ENCODE peak calls at places on chromosomes 12 and 14, in eight cellular contexts. Y, I, K, L, M, A, H and J are unnamed samples.

GRCh38 chr14:91185721-91186120 is 58.8 kb downstream of the GPR68 start:
- DNase-seq in L (no peak), A (no peak), I (no peak), Y (peak; percentile 17), K (no peak), H (no peak), M (no peak), J (no peak)

GRCh38 chr12:9367828-9368227 is 159.6 kb upstream of the PZP start:
- DNase-seq in H (no peak), I (no peak), K (no peak), L (no peak), Y (no peak), A (no peak), M (no peak), J (no peak)

GRCh38 chr12:2160043-2160442 is 107.3 kb downstream of the CACNA1C start:
- DNase-seq in Y (no peak), L (no peak), K (no peak), M (no peak), A (no peak), I (no peak), H (no peak), J (no peak)

GRCh38 chr12:118964988-118965387 is 16.4 kb upstream of the SRRM4 start:
- DNase-seq in I (no peak), A (no peak), K (no peak), Y (no peak), H (no peak), L (no peak), M (no peak), J (no peak)

GRCh38 chr12:47900480-47901129 is 4.2 kb downstream of the VDR start:
- DNase-seq in L (no peak), A (peak; percentile 63), I (peak; percentile 76), K (no peak), H (peak; percentile 44), Y (peak; percentile 12), M (peak; percentile 32), J (no peak)

GRCh38 chr12:119117936-119118335 is 60.8 kb upstream of the HSPB8 start:
- DNase-seq in K (no peak), Y (no peak), A (no peak), M (no peak), H (no peak), I (no peak), L (no peak), J (no peak)

GRCh38 chr12:64571346-64571745 is 38.9 kb upstream of the RASSF3 start:
- DNase-seq in M (no peak), A (no peak), Y (no peak), K (no peak), L (peak; percentile 22), I (no peak), H (no peak), J (peak; percentile 23)

GRCh38 chr12:3119745-3120660 is 42.8 kb downstream of the TSPAN9 start:
- DNase-seq in M (peak; percentile 89), A (peak; percentile 62), L (no peak), H (peak; percentile 81), K (peak; percentile 54), I (peak; percentile 81), Y (peak; percentile 65), J (no peak)

GRCh38 chr12:108728820-108729611 is 2.3 kb downstream of the CORO1C start:
- DNase-seq in H (no peak), A (no peak), M (no peak), Y (peak; percentile 59), K (no peak), L (no peak), I (no peak), J (no peak)

GRCh38 chr14:23121401-23121800 is 2.3 kb upstream of the CEBPE start:
- DNase-seq in A (no peak), K (peak; percentile 42), I (no peak), M (peak; percentile 78), L (no peak), Y (peak; percentile 82), H (peak; percentile 55), J (no peak)

GRCh38 chr14:98219638-98220037 is 1052.4 kb downstream of the BCL11B start:
- DNase-seq in M (no peak), K (no peak), Y (no peak), H (no peak), L (no peak), I (no peak), A (no peak), J (no peak)

GRCh38 chr12:46941981-46942380 is 116.2 kb upstream of the SLC38A4 start:
- DNase-seq in H (no peak), K (no peak), M (no peak), A (no peak), I (no peak), Y (no peak), L (no peak), J (no peak)

GRCh38 chr12:91189526-91189925 is 6.9 kb upstream of the DCN start:
- DNase-seq in Y (peak; percentile 83), L (no peak), A (no peak), M (no peak), H (no peak), K (no peak), I (no peak), J (no peak)

GRCh38 chr12:111757361-111758119 is 9.2 kb upstream of the ALDH2 start:
- DNase-seq in Y (peak; percentile 70), K (peak; percentile 64), A (peak; percentile 76), H (peak; percentile 58), L (no peak), M (peak; percentile 66), I (peak; percentile 79), J (no peak)

GRCh38 chr14:22846811-22847307 is 10.5 kb downstream of the MMP14 start:
- DNase-seq in A (peak; percentile 26), H (no peak), M (no peak), K (no peak), L (no peak), Y (no peak), I (peak; percentile 48), J (no peak)

GRCh38 chr12:55654506-55655224 is 18.0 kb downstream of the OR10P1 start:
- DNase-seq in K (no peak), M (no peak), L (no peak), A (no peak), Y (no peak), H (no peak), I (no peak), J (no peak)

GRCh38 chr12:96810057-96810456 is 97.0 kb upstream of the NEDD1 start:
- DNase-seq in Y (peak; percentile 8), H (no peak), A (no peak), I (no peak), L (no peak), M (no peak), K (no peak), J (no peak)

GRCh38 chr14:94048676-94049624 is 22.8 kb downstream of the OTUB2 start:
- DNase-seq in A (no peak), I (no peak), L (no peak), K (no peak), Y (no peak), M (no peak), H (no peak), J (no peak)

GRCh38 chr14:83260751-83261150 is 1727.1 kb upstream of the SEL1L start:
- DNase-seq in Y (no peak), I (no peak), M (no peak), L (no peak), A (no peak), K (no peak), H (no peak), J (no peak)

GRCh38 chr12:121989951-121990647 is 31.6 kb upstream of the BCL7A start:
- DNase-seq in Y (no peak), I (no peak), K (no peak), A (no peak), M (no peak), L (no peak), H (no peak), J (no peak)

GRCh38 chr14:103144085-103144484 is 20.8 kb downstream of the TNFAIP2 start:
- DNase-seq in K (no peak), H (no peak), I (no peak), A (no peak), M (no peak), L (no peak), Y (peak; percentile 35), J (no peak)

GRCh38 chr12:78863482-78864427 is 819 bp upstream of the SYT1 start:
- DNase-seq in I (peak; percentile 73), Y (peak; percentile 78), A (peak; percentile 44), L (no peak), K (peak; percentile 14), M (peak; percentile 7), H (peak; percentile 43), J (no peak)

GRCh38 chr12:105922670-105923102 is 216.1 kb downstream of the NUAK1 start:
- DNase-seq in Y (peak; percentile 92), H (no peak), A (no peak), I (no peak), L (no peak), M (no peak), K (no peak), J (no peak)

GRCh38 chr14:23388996-23389395 is 12.2 kb downstream of the CMTM5 start:
- DNase-seq in K (no peak), L (no peak), H (no peak), A (no peak), I (no peak), M (no peak), Y (no peak), J (no peak)

GRCh38 chr14:103740991-103741689 is 25.5 kb downstream of the ZFYVE21 start:
- DNase-seq in Y (peak; percentile 36), L (no peak), I (no peak), H (no peak), K (no peak), M (no peak), A (no peak), J (no peak)

GRCh38 chr12:66140726-66141125 is 10.2 kb upstream of the LLPH start:
- DNase-seq in M (no peak), A (no peak), K (no peak), H (no peak), I (no peak), Y (no peak), L (no peak), J (no peak)
- H3K36me3 ChIP-seq in M (peaks cover 4% of the 10 kb centered on the region), A (peaks cover 67% of the 10 kb centered on the region), K (peaks cover 11% of the 10 kb centered on the region), H (peaks cover 17% of the 10 kb centered on the region), I (peaks cover 40% of the 10 kb centered on the region), Y (peaks cover 4% of the 10 kb centered on the region), L (peaks cover 40% of the 10 kb centered on the region), J (peaks cover 16% of the 10 kb centered on the region)

GRCh38 chr12:14495326-14495725 is 72.4 kb downstream of the PLBD1 start:
- DNase-seq in L (no peak), K (no peak), A (no peak), I (no peak), Y (no peak), M (no peak), H (no peak), J (no peak)
- H3K36me3 ChIP-seq in L (peaks cover 62% of the 10 kb centered on the region), K (peaks cover 9% of the 10 kb centered on the region), A (peaks cover 87% of the 10 kb centered on the region), I (peaks cover 76% of the 10 kb centered on the region), Y (peaks cover 7% of the 10 kb centered on the region), M (no peaks in the 10 kb centered on the region), H (peaks cover 41% of the 10 kb centered on the region), J (peaks cover 43% of the 10 kb centered on the region)

DNA sequence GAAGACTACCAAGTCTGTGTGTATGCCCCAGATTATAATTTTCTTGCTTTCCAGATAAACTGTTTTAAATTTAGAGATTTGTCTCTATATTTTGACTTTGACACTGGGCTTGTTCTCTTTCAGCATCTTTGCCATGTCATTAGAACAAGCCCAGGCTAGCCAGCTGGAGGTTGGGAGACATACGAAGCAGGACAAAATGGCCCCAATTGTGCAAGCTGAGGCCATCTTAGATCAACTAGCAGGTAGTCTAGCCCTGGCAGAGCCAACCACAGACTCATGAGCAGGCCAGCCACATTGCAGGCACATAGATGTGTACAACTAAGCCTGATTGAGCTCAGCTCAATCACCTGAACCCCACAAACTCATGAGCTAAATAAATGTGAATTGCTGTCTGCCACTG is 321.4 kb downstream of the ATP23 start:
- DNase-seq in H (no peak), I (no peak), M (no peak), L (no peak), A (no peak), K (no peak), Y (no peak), J (no peak)
- H3K36me3 ChIP-seq in H (no peaks in the 10 kb centered on the region), I (no peaks in the 10 kb centered on the region), M (no peaks in the 10 kb centered on the region), L (no peaks in the 10 kb centered on the region), A (no peaks in the 10 kb centered on the region), K (no peaks in the 10 kb centered on the region), Y (no peaks in the 10 kb centered on the region), J (no peaks in the 10 kb centered on the region)

GRCh38 chr14:31142455-31143087 is 65.0 kb downstream of the HECTD1 start:
- DNase-seq in L (no peak), I (no peak), H (no peak), K (no peak), A (no peak), Y (no peak), M (no peak), J (no peak)
- H3K36me3 ChIP-seq in L (peaks cover 47% of the 10 kb centered on the region), I (peaks cover 97% of the 10 kb centered on the region), H (peaks cover 99% of the 10 kb centered on the region), K (no peaks in the 10 kb centered on the region), A (peaks cover 99% of the 10 kb centered on the region), Y (peaks cover 8% of the 10 kb centered on the region), M (no peaks in the 10 kb centered on the region), J (peaks cover 32% of the 10 kb centered on the region)